ENCODE peak calls at places on chromosomes 4 and X, in nine cellular contexts. F is heart right ventricle; U is bronchial epithelial cell; Y is Calu3; X is CD8-positive, alpha-beta T cell; E is brain microvascular endothelial cell; Q is activated naive CD4-positive, alpha-beta T cell; K is psoas muscle; T is fibroblast of the aortic adventitia. V is an unnamed sample.

GRCh38 chrX:37672563-37672962 is 13.0 kb upstream of the XK start:
- DNase-seq in X (no peak), Y (no peak), E (no peak), Q (no peak), K (no peak), U (no peak), T (no peak), F (no peak), V (no peak)

GRCh38 chr4:52643846-52644245 is 15.3 kb downstream of the USP46 start:
- DNase-seq in F (peak; percentile 81), X (no peak), Y (peak; percentile 19), K (peak; percentile 78), U (peak; percentile 29), T (peak; percentile 72), E (peak; percentile 80), Q (no peak), V (peak; percentile 76)

GRCh38 chrX:108020631-108021030 is 24.2 kb upstream of the VSIG1 start:
- DNase-seq in U (no peak), T (peak; percentile 45), Q (no peak), Y (no peak), E (no peak), F (no peak), X (peak; percentile 49), K (no peak), V (peak; percentile 26)

GRCh38 chr4:158146736-158147135 is 26.1 kb downstream of the GASK1B start:
- DNase-seq in Y (no peak), U (no peak), X (no peak), Q (no peak), F (no peak), K (no peak), E (no peak), T (no peak), V (no peak)

GRCh38 chr4:154618708-154619315 is 6.4 kb upstream of the FGG start:
- DNase-seq in K (no peak), Y (peak; percentile 67), E (peak; percentile 69), X (no peak), U (peak; percentile 58), F (no peak), T (peak; percentile 63), Q (no peak), V (peak; percentile 48)

GRCh38 chr4:8911311-8912088 is 39.9 kb upstream of the HMX1 start:
- DNase-seq in X (peak; percentile 36), K (no peak), Y (no peak), Q (no peak), U (no peak), E (no peak), F (no peak), T (no peak), V (peak; percentile 9)

GRCh38 chr4:5474756-5475155 is 233.6 kb downstream of the EVC2 start:
- DNase-seq in U (peak; percentile 3), X (no peak), K (no peak), T (no peak), F (no peak), Y (no peak), E (peak; percentile 75), Q (no peak), V (no peak)

GRCh38 chr4:142282870-142283431 is 563.1 kb downstream of the INPP4B start:
- DNase-seq in E (no peak), Y (peak; percentile 29), T (peak; percentile 52), U (no peak), X (no peak), Q (no peak), K (no peak), F (no peak), V (peak; percentile 46)

GRCh38 chrX:114058988-114059418 is 524.9 kb upstream of the HTR2C start:
- DNase-seq in E (no peak), T (no peak), U (no peak), Y (peak; percentile 10), F (no peak), K (no peak), Q (no peak), X (no peak), V (no peak)

GRCh38 chr4:122450847-122451246 is 5.7 kb downstream of the IL2 start:
- DNase-seq in Q (no peak), Y (peak; percentile 12), U (peak; percentile 32), T (peak; percentile 8), X (no peak), E (peak; percentile 5), F (no peak), K (no peak), V (peak; percentile 35)

GRCh38 chr4:119477412-119478053 is 151.1 kb downstream of the PDE5A start:
- DNase-seq in X (no peak), Y (no peak), K (no peak), U (no peak), E (no peak), T (no peak), F (no peak), Q (no peak), V (no peak)

GRCh38 chr4:34417160-34417559 is 1827.2 kb downstream of the ARAP2 start:
- DNase-seq in K (no peak), U (peak; percentile 10), E (no peak), F (no peak), Y (no peak), Q (no peak), T (no peak), X (no peak), V (peak; percentile 17)

GRCh38 chr4:124212835-124213640 is 499.5 kb downstream of the ANKRD50 start:
- DNase-seq in Q (no peak), F (peak; percentile 74), Y (no peak), E (peak; percentile 23), T (peak; percentile 80), U (no peak), K (no peak), X (no peak), V (peak; percentile 45)

GRCh38 chrX:119512145-119512800 is 44.0 kb downstream of the SLC25A5 start:
- DNase-seq in T (peak; percentile 75), U (peak; percentile 55), X (no peak), E (peak; percentile 46), F (peak; percentile 54), Q (no peak), K (peak; percentile 23), Y (peak; percentile 76), V (peak; percentile 68)

GRCh38 chr4:30718021-30718888 is 1.9 kb upstream of the PCDH7 start:
- DNase-seq in T (peak; percentile 66), Y (peak; percentile 6), E (peak; percentile 18), X (no peak), K (peak; percentile 36), F (peak; percentile 29), Q (no peak), U (peak; percentile 42), V (peak; percentile 35)

GRCh38 chrX:151082077-151082948 is 94.1 kb upstream of the GPR50 start:
- DNase-seq in U (peak; percentile 17), K (peak; percentile 67), Y (peak; percentile 63), T (peak; percentile 43), E (peak; percentile 47), Q (peak; percentile 32), X (peak; percentile 70), F (peak; percentile 25), V (peak; percentile 34)

GRCh38 chr4:37615059-37615719 is 71.0 kb downstream of the RELL1 start:
- DNase-seq in Y (no peak), T (no peak), K (no peak), Q (no peak), X (no peak), E (no peak), F (no peak), U (no peak), V (no peak)

GRCh38 chr4:183602444-183603102 is 56.4 kb downstream of the RWDD4 start:
- DNase-seq in E (no peak), X (no peak), Y (no peak), F (no peak), U (peak; percentile 38), Q (no peak), K (no peak), T (peak; percentile 50), V (peak; percentile 49)

GRCh38 chrX:15674514-15674898 is 9.9 kb upstream of the CLTRN start:
- DNase-seq in Y (peak; percentile 87), U (peak; percentile 84), K (peak; percentile 96), X (no peak), Q (no peak), T (peak; percentile 98), E (peak; percentile 96), F (peak; percentile 91), V (peak; percentile 96)

GRCh38 chr4:26930964-26931363 is 70.3 kb downstream of the STIM2 start:
- DNase-seq in Y (no peak), K (no peak), Q (no peak), X (no peak), E (no peak), F (no peak), U (no peak), T (no peak), V (no peak)